ENCODE peak calls at places on chromosomes 12 and 14, in nine cellular contexts. One of them, this sample, is unnamed.

GRCh38 chr12:117587646-117588287 is 226.3 kb upstream of the NOS1 start:
- DNase-seq in uterus: no peak
- DNase-seq in K562: peak
- DNase-seq in CD4-positive, alpha-beta T cell: peak
- DNase-seq in GM23338: peak
- DNase-seq in A549: peak
- DNase-seq in esophagus squamous epithelium: no peak
- DNase-seq in pancreas: peak
- DNase-seq in left lung: peak
- DNase-seq in this sample: peak

GRCh38 chr12:6541371-6542165 is 7.3 kb downstream of the GAPDH start:
- DNase-seq in K562: peak
- DNase-seq in left lung: no peak
- DNase-seq in CD4-positive, alpha-beta T cell: no peak
- DNase-seq in esophagus squamous epithelium: no peak
- DNase-seq in GM23338: no peak
- DNase-seq in A549: no peak
- DNase-seq in uterus: no peak
- DNase-seq in pancreas: no peak
- DNase-seq in this sample: no peak

GRCh38 chr14:101082436-101083384 is 179.2 kb upstream of the RTL1 start:
- DNase-seq in A549: no peak
- DNase-seq in pancreas: no peak
- DNase-seq in K562: no peak
- DNase-seq in CD4-positive, alpha-beta T cell: no peak
- DNase-seq in esophagus squamous epithelium: no peak
- DNase-seq in uterus: no peak
- DNase-seq in left lung: peak
- DNase-seq in GM23338: no peak
- DNase-seq in this sample: peak

GRCh38 chr12:59151243-59151642 is 230.9 kb upstream of the LRIG3 start:
- DNase-seq in GM23338: no peak
- DNase-seq in uterus: no peak
- DNase-seq in left lung: no peak
- DNase-seq in K562: no peak
- DNase-seq in A549: no peak
- DNase-seq in CD4-positive, alpha-beta T cell: no peak
- DNase-seq in pancreas: no peak
- DNase-seq in esophagus squamous epithelium: no peak
- DNase-seq in this sample: no peak

GRCh38 chr14:21168055-21168454 is 12.2 kb upstream of the OR5AU1 start:
- DNase-seq in A549: no peak
- DNase-seq in GM23338: no peak
- DNase-seq in pancreas: no peak
- DNase-seq in CD4-positive, alpha-beta T cell: no peak
- DNase-seq in left lung: no peak
- DNase-seq in esophagus squamous epithelium: no peak
- DNase-seq in K562: no peak
- DNase-seq in uterus: no peak
- DNase-seq in this sample: no peak

GRCh38 chr14:30826070-30826469 is 48.3 kb upstream of the COCH start:
- DNase-seq in esophagus squamous epithelium: no peak
- DNase-seq in GM23338: no peak
- DNase-seq in left lung: no peak
- DNase-seq in A549: no peak
- DNase-seq in pancreas: no peak
- DNase-seq in K562: no peak
- DNase-seq in CD4-positive, alpha-beta T cell: no peak
- DNase-seq in uterus: no peak
- DNase-seq in this sample: no peak

GRCh38 chr14:25134184-25134583 is 84.2 kb upstream of the STXBP6 start:
- DNase-seq in K562: no peak
- DNase-seq in CD4-positive, alpha-beta T cell: no peak
- DNase-seq in uterus: no peak
- DNase-seq in GM23338: no peak
- DNase-seq in esophagus squamous epithelium: no peak
- DNase-seq in pancreas: no peak
- DNase-seq in left lung: no peak
- DNase-seq in A549: no peak
- DNase-seq in this sample: no peak

GRCh38 chr14:56561586-56561985 is 18.0 kb upstream of the TMEM260 start:
- DNase-seq in CD4-positive, alpha-beta T cell: no peak
- DNase-seq in K562: no peak
- DNase-seq in GM23338: no peak
- DNase-seq in pancreas: no peak
- DNase-seq in uterus: no peak
- DNase-seq in left lung: no peak
- DNase-seq in A549: no peak
- DNase-seq in esophagus squamous epithelium: no peak
- DNase-seq in this sample: no peak

GRCh38 chr12:119178544-119179334 is at the start of gene HSPB8:
- DNase-seq in CD4-positive, alpha-beta T cell: no peak
- DNase-seq in esophagus squamous epithelium: no peak
- DNase-seq in GM23338: peak
- DNase-seq in K562: peak
- DNase-seq in A549: peak
- DNase-seq in uterus: peak
- DNase-seq in left lung: peak
- DNase-seq in pancreas: peak
- DNase-seq in this sample: peak

GRCh38 chr14:55333785-55334485 is 62.7 kb downstream of the FBXO34 start:
- DNase-seq in pancreas: no peak
- DNase-seq in A549: no peak
- DNase-seq in CD4-positive, alpha-beta T cell: no peak
- DNase-seq in K562: no peak
- DNase-seq in left lung: no peak
- DNase-seq in GM23338: no peak
- DNase-seq in esophagus squamous epithelium: no peak
- DNase-seq in uterus: no peak
- DNase-seq in this sample: no peak

GRCh38 chr14:67820428-67820881 is 876 bp downstream of the RAD51B start:
- DNase-seq in uterus: no peak
- DNase-seq in GM23338: peak
- DNase-seq in esophagus squamous epithelium: no peak
- DNase-seq in CD4-positive, alpha-beta T cell: no peak
- DNase-seq in A549: peak
- DNase-seq in left lung: no peak
- DNase-seq in K562: peak
- DNase-seq in pancreas: no peak
- DNase-seq in this sample: peak

GRCh38 chr14:93002851-93003298 is 79.9 kb downstream of the CHGA start:
- DNase-seq in K562: no peak
- DNase-seq in uterus: no peak
- DNase-seq in CD4-positive, alpha-beta T cell: no peak
- DNase-seq in A549: no peak
- DNase-seq in GM23338: no peak
- DNase-seq in left lung: peak
- DNase-seq in pancreas: no peak
- DNase-seq in esophagus squamous epithelium: no peak
- DNase-seq in this sample: no peak
- H3K27ac ChIP-seq in K562: no peak
- H3K27ac ChIP-seq in uterus: no peak
- H3K27ac ChIP-seq in CD4-positive, alpha-beta T cell: no peak
- H3K27ac ChIP-seq in A549: no peak
- H3K27ac ChIP-seq in GM23338: no peak
- H3K27ac ChIP-seq in left lung: no peak
- H3K27ac ChIP-seq in pancreas: no peak
- H3K27ac ChIP-seq in esophagus squamous epithelium: no peak
- H3K27ac ChIP-seq in this sample: no peak

GRCh38 chr12:110906516-110906915 is 13.9 kb downstream of the MYL2 start:
- DNase-seq in left lung: no peak
- DNase-seq in A549: no peak
- DNase-seq in CD4-positive, alpha-beta T cell: no peak
- DNase-seq in uterus: no peak
- DNase-seq in K562: no peak
- DNase-seq in esophagus squamous epithelium: no peak
- DNase-seq in GM23338: no peak
- DNase-seq in pancreas: no peak
- DNase-seq in this sample: no peak

GRCh38 chr12:110908377-110909136 is 11.8 kb downstream of the MYL2 start:
- DNase-seq in CD4-positive, alpha-beta T cell: no peak
- DNase-seq in esophagus squamous epithelium: no peak
- DNase-seq in A549: no peak
- DNase-seq in pancreas: no peak
- DNase-seq in uterus: no peak
- DNase-seq in K562: no peak
- DNase-seq in GM23338: no peak
- DNase-seq in left lung: no peak
- DNase-seq in this sample: no peak

GRCh38 chr12:110906985-110907384 is 13.4 kb downstream of the MYL2 start:
- DNase-seq in left lung: no peak
- DNase-seq in pancreas: no peak
- DNase-seq in CD4-positive, alpha-beta T cell: no peak
- DNase-seq in esophagus squamous epithelium: no peak
- DNase-seq in A549: no peak
- DNase-seq in GM23338: no peak
- DNase-seq in K562: no peak
- DNase-seq in uterus: no peak
- DNase-seq in this sample: no peak

GRCh38 chr12:110907583-110907982 is 12.8 kb downstream of the MYL2 start:
- DNase-seq in A549: no peak
- DNase-seq in pancreas: no peak
- DNase-seq in esophagus squamous epithelium: no peak
- DNase-seq in K562: no peak
- DNase-seq in left lung: no peak
- DNase-seq in GM23338: no peak
- DNase-seq in CD4-positive, alpha-beta T cell: no peak
- DNase-seq in uterus: no peak
- DNase-seq in this sample: no peak

DNA sequence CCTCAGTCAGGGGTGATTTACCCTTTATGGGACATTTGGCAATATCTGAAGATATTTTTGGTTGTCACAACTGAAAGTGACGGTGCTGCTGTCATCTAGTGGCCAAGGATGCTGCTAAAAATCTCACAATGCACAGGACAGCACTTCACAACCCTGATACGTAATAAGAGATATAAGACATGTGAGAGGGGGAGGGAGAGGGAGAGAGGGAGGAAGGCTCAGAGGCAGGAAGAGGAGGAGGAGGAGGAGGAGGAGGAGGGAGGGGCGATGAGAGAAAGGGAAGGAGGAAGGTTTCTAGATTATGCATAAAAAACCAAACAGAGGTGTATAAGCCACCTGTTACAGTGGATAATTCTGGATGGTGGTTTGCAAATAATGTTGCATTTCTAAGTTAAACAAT is 14.3 kb downstream of the MYL2 start:
- DNase-seq in K562: peak
- DNase-seq in left lung: no peak
- DNase-seq in GM23338: no peak
- DNase-seq in A549: no peak
- DNase-seq in esophagus squamous epithelium: no peak
- DNase-seq in pancreas: no peak
- DNase-seq in CD4-positive, alpha-beta T cell: no peak
- DNase-seq in uterus: no peak
- DNase-seq in this sample: no peak
- TF ChIP-seq CTCF in K562: peak
- TF ChIP-seq CTCF in left lung: no peak
- TF ChIP-seq CTCF in GM23338: no peak
- TF ChIP-seq CTCF in A549: no peak
- TF ChIP-seq CTCF in esophagus squamous epithelium: no peak
- TF ChIP-seq CTCF in pancreas: no peak
- TF ChIP-seq CTCF in CD4-positive, alpha-beta T cell: no peak
- TF ChIP-seq CTCF in uterus: no peak
- TF ChIP-seq CTCF in this sample: no peak

DNA sequence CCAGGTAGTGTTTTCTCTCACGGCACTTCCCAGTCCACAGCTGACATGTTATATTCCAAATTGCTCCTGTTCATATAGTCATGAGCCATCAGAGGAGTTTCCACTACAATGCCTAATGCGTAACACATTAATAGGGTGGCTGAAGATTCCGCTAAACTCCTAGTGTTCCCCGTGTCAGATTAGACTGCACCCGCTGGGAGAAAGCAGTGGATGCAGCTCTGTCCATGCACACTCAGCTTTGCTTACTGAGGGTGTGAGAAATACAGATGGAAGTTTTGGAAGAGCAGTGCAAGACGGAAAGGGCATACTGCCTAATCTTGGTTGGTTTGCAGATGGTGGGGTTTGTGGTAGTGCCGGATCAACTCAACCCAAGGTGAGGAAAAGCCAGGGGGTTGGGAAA is 5.6 kb downstream of the PPP1R3E start:
- DNase-seq in left lung: no peak
- DNase-seq in A549: no peak
- DNase-seq in CD4-positive, alpha-beta T cell: no peak
- DNase-seq in GM23338: no peak
- DNase-seq in K562: no peak
- DNase-seq in esophagus squamous epithelium: no peak
- DNase-seq in pancreas: no peak
- DNase-seq in uterus: no peak
- DNase-seq in this sample: no peak
- H3K27ac ChIP-seq in left lung: no peak
- H3K27ac ChIP-seq in A549: no peak
- H3K27ac ChIP-seq in CD4-positive, alpha-beta T cell: no peak
- H3K27ac ChIP-seq in GM23338: no peak
- H3K27ac ChIP-seq in K562: no peak
- H3K27ac ChIP-seq in esophagus squamous epithelium: no peak
- H3K27ac ChIP-seq in pancreas: no peak
- H3K27ac ChIP-seq in uterus: no peak
- H3K27ac ChIP-seq in this sample: no peak

DNA sequence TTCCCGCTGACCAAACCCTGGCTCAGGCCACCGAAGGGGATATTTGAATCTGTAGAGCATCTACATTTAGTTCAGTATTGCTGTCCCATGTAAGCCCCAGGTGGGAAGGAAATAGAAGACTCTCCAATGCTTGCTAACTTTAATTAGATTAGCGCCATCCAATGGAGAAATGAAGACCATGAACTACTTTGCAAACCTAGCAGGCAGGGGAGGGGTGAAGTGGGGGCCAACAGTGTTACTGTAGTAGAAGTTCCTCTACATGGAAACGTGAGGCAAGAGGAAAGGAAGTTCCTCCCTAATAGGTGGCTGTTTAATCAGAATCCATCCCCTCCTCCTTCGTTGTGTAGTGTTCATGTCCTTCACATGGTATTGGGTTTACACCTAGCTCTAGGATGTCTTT is 9.3 kb upstream of the DENND5B start:
- DNase-seq in esophagus squamous epithelium: no peak
- DNase-seq in left lung: no peak
- DNase-seq in uterus: no peak
- DNase-seq in pancreas: no peak
- DNase-seq in K562: peak
- DNase-seq in GM23338: peak
- DNase-seq in CD4-positive, alpha-beta T cell: no peak
- DNase-seq in A549: no peak
- DNase-seq in this sample: no peak
- TF ChIP-seq CTCF in esophagus squamous epithelium: no peak
- TF ChIP-seq CTCF in left lung: no peak
- TF ChIP-seq CTCF in uterus: no peak
- TF ChIP-seq CTCF in pancreas: no peak
- TF ChIP-seq CTCF in K562: peak
- TF ChIP-seq CTCF in GM23338: peak
- TF ChIP-seq CTCF in CD4-positive, alpha-beta T cell: no peak
- TF ChIP-seq CTCF in A549: no peak
- TF ChIP-seq CTCF in this sample: no peak

This sample was measured in colonic mucosa.